ENCODE peak calls at places on chromosomes 11 and 22, in six cellular contexts. W is hepatocyte; O is lower leg skin; T is adipocyte; Q is stimulated activated CD4-positive, alpha-beta T cell treated with anti-CD3 and anti-CD28 coated beads, Interleukin-4, amount 100 ng/mL, for 48 hours; P is choroid plexus epithelial cell. A is an unnamed sample.
A peak's percentile ranks its signal among the peaks of the same experiment; 100 is the strongest.

GRCh38 chr22:23026777-23027176 is 43.5 kb upstream of the GNAZ start:
- DNase-seq in Q (no peak), P (no peak), O (no peak), W (no peak), T (no peak), A (no peak)

GRCh38 chr11:70399681-70400112 is 1.4 kb downstream of the CTTN start:
- DNase-seq in O (peak; percentile 82), W (peak; percentile 94), P (peak; percentile 97), Q (no peak), T (peak; percentile 94), A (no peak)

GRCh38 chr11:112744041-112744440 is 217.2 kb upstream of the NCAM1 start:
- DNase-seq in P (no peak), T (no peak), Q (no peak), O (no peak), W (no peak), A (peak; percentile 93)

GRCh38 chr11:126834149-126834548 is 166.4 kb downstream of the KIRREL3 start:
- DNase-seq in T (peak; percentile 79), P (no peak), Q (no peak), W (no peak), O (peak; percentile 16), A (no peak)

GRCh38 chr11:90476442-90477007 is 253.7 kb upstream of the CHORDC1 start:
- DNase-seq in P (peak; percentile 59), O (peak; percentile 15), T (no peak), Q (peak; percentile 7), W (peak; percentile 43), A (no peak)

GRCh38 chr11:78214331-78215194 is 25.8 kb downstream of the USP35 start:
- DNase-seq in T (no peak), P (no peak), Q (no peak), O (no peak), W (no peak), A (no peak)

GRCh38 chr11:107612445-107612844 is 21.5 kb downstream of the ELMOD1 start:
- DNase-seq in T (no peak), O (no peak), W (no peak), P (no peak), Q (no peak), A (no peak)

GRCh38 chr11:16785520-16786128 is 47.2 kb downstream of the C11orf58 start:
- DNase-seq in T (peak; percentile 91), P (peak; percentile 89), W (peak; percentile 84), Q (peak; percentile 49), O (peak; percentile 77), A (peak; percentile 48)

GRCh38 chr22:35728639-35729308 is 11.1 kb downstream of the APOL5 start:
- DNase-seq in Q (no peak), O (no peak), W (no peak), T (no peak), P (no peak), A (peak; percentile 12)

A was measured in NCI-H2029 treated with DMSO at 0.1 percent for 48 hours.